ENCODE peak calls at places on chromosomes 11 and 22, in four cellular contexts. P is AG04450, I is right atrium auricular region, E is Peyer's patch. B is an unnamed sample.

GRCh38 chr11:66951135-66951534 is 7.0 kb downstream of the PC start:
- DNase-seq in P (no peak), I (no peak), E (no peak), B (no peak)

GRCh38 chr11:7251836-7252682 is at the start of gene SYT9:
- DNase-seq in P (no peak), I (no peak), E (no peak), B (peak)

GRCh38 chr22:37260939-37261338 is 16.9 kb upstream of the RAC2 start:
- DNase-seq in P (no peak), I (no peak), E (peak), B (peak)

GRCh38 chr11:67271548-67272284 is 5.4 kb downstream of the GRK2 start:
- DNase-seq in P (no peak), I (no peak), E (peak), B (no peak)

GRCh38 chr11:6269994-6270393 is 10.4 kb downstream of the CCKBR start:
- DNase-seq in P (no peak), I (no peak), E (no peak), B (no peak)

GRCh38 chr11:114039551-114039950 is 20.0 kb upstream of the ZBTB16 start:
- DNase-seq in P (no peak), I (no peak), E (no peak), B (no peak)

GRCh38 chr22:44842417-44842816 is 90.0 kb downstream of the ARHGAP8 start:
- DNase-seq in P (no peak), I (no peak), E (no peak), B (no peak)

GRCh38 chr11:70763606-70764005 is 365.3 kb downstream of the CTTN start:
- DNase-seq in P (no peak), I (no peak), E (no peak), B (no peak)

GRCh38 chr22:43792905-43793304 is 19.2 kb downstream of the EFCAB6 start:
- DNase-seq in P (no peak), I (no peak), E (no peak), B (no peak)

GRCh38 chr11:126547161-126547560 is 191.7 kb downstream of the ST3GAL4 start:
- DNase-seq in P (peak), I (no peak), E (no peak), B (no peak)

GRCh38 chr11:16881074-16881709 is 133.0 kb downstream of the PLEKHA7 start:
- DNase-seq in P (no peak), I (peak), E (no peak), B (peak)

DNA sequence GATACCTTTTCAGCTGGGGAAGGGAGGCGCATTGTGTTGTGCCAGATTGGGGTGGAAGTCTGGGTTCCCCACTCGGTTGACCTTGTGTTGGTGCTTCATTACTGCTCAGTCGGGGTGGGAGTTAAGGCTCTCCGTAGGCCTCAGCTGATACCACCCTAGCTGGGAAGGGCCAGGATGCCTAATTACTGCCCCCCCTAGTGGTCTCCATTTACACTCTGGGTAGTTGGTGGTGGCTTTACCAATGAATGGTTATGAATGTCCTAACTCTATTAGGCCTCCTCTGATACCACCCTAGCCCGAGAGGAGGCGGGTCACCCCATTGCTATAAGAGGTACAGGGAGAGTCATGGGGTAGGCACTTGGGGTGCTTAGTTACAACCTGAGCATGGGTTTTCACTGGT is 27.5 kb upstream of the HIKESHI start:
- DNase-seq in P (no peak), I (no peak), E (no peak), B (no peak)
- TF ChIP-seq CTCF in P (no peak), I (peak), E (no peak), B (no peak)

GRCh38 chr22:29093501-29093921 is 20.7 kb downstream of the KREMEN1 start:
- DNase-seq in P (peak), I (no peak), E (no peak), B (no peak)

GRCh38 chr22:29095459-29095858 is 22.6 kb downstream of the KREMEN1 start:
- DNase-seq in P (no peak), I (no peak), E (no peak), B (no peak)

GRCh38 chr22:29098296-29098695 is 25.5 kb downstream of the KREMEN1 start:
- DNase-seq in P (no peak), I (no peak), E (no peak), B (no peak)

GRCh38 chr22:29093980-29094379 is 21.1 kb downstream of the KREMEN1 start:
- DNase-seq in P (no peak), I (no peak), E (no peak), B (no peak)

GRCh38 chr22:29096736-29097669 is 24.2 kb downstream of the KREMEN1 start:
- DNase-seq in P (no peak), I (no peak), E (no peak), B (no peak)
- H3K27ac ChIP-seq in P (no peak), I (peak), E (no peak), B (no peak)

DNA sequence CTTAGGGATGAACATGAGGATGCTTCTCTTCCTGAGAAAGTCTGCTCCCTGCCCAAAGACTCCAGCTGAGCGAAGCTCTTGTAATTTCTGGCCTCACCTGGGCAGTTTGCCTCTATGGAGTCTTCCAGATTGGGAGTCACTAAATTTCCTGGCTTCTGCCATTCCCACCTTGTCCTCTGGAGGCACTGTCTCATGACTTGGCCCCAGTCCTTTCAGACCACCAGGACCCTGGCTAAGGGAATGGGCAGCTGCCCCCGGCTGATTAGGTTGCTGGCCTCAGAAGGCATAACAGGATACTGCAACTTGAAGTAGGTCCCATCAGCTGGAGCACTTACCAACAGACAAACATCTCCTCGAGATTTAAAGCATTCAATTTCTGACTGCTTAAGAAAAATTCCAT is 128.1 kb upstream of the SPON1 start:
- DNase-seq in P (no peak), I (no peak), E (no peak), B (no peak)
- TF ChIP-seq CTCF in P (peak), I (no peak), E (no peak), B (peak)

GRCh38 chr22:46087816-46088277 is 62.5 kb upstream of the PPARA start:
- DNase-seq in P (peak), I (peak), E (peak), B (no peak)
- H3K27ac ChIP-seq in P (peak), I (peak), E (peak), B (peak)

GRCh38 chr22:32926600-32926999 is 125.1 kb downstream of the TIMP3 start:
- DNase-seq in P (peak), I (no peak), E (no peak), B (peak)
- TF ChIP-seq CTCF in P (peak), I (peak), E (peak), B (peak)

GRCh38 chr22:23578306-23578705 is 1.8 kb downstream of the IGLL1 start:
- DNase-seq in P (no peak), I (no peak), E (no peak), B (no peak)

GRCh38 chr22:23575601-23576000 is 4.5 kb downstream of the IGLL1 start:
- DNase-seq in P (no peak), I (no peak), E (no peak), B (no peak)

GRCh38 chr22:23574371-23574811 is 5.7 kb downstream of the IGLL1 start:
- DNase-seq in P (no peak), I (no peak), E (no peak), B (no peak)

GRCh38 chr22:23574877-23575276 is 5.2 kb downstream of the IGLL1 start:
- DNase-seq in P (no peak), I (no peak), E (no peak), B (no peak)

GRCh38 chr22:23576681-23577080 is 3.4 kb downstream of the IGLL1 start:
- DNase-seq in P (no peak), I (no peak), E (no peak), B (no peak)
- H3K27ac ChIP-seq in P (no peak), I (no peak), E (no peak), B (no peak)

DNA sequence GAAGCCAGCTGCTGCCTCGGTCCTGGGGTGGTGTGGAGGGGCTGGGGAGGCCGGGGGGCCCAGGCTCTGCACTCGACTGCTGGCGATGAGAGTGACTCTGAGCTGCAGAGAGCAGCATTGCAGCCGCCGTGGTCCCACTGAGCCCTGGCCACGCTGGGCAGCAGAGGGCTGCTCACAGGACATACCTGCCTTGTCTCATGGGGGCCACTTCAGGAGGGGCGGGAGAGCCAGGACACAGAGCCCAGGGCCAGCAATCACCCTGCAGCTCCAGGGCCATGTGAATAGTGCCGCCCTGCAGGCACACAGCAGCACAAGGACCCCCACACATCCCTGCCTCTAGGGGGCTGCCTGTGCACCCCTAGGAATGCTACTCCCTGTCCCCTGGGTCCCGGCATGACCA is 147.0 kb downstream of the CRYBB2 start:
- DNase-seq in P (no peak), I (no peak), E (no peak), B (no peak)
- TF ChIP-seq CTCF in P (no peak), I (no peak), E (no peak), B (no peak)

GRCh38 chr11:69108030-69108429 is 47.7 kb upstream of the SMIM38 start:
- DNase-seq in P (no peak), I (no peak), E (no peak), B (no peak)

GRCh38 chr11:69105431-69106123 is 50.2 kb upstream of the SMIM38 start:
- DNase-seq in P (no peak), I (no peak), E (no peak), B (no peak)

GRCh38 chr11:69107413-69107812 is 48.3 kb upstream of the SMIM38 start:
- DNase-seq in P (no peak), I (no peak), E (no peak), B (no peak)

GRCh38 chr11:69104856-69105395 is 50.8 kb upstream of the SMIM38 start:
- DNase-seq in P (no peak), I (no peak), E (no peak), B (no peak)

DNA sequence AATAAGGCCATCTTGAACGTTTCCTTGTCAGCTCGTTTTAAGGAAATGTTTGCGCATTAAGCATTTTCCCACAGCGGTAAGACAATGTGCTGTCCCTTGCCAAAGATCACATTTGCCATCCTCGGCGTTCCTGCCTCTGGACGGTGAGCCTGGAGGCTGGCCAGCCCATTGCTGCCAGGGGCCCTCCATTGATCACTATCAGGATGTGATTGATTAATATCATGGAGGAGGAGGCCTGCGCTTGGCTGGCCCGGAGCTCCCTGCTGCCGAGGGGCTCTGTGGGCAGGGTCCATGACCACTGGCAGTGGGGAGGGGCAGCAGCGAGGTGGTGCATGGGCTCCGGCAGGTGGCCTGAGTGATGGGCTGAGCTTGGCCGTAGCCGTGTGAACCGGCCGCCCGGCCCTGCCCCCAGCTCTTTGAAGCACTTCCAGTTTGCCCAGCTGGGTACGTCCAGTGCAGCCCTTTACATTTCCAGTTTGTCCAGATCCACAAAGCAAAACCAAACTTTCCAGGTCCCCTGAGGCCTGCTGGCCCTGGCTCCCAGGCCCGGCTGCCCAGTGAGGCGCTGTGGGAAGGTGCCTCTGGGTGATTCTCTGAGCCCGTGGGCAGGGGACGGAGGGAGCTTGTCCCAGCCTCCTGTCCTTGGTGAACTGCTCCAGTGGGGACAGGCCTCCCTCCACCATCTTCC is 49.5 kb upstream of the SMIM38 start:
- DNase-seq in P (no peak), I (no peak), E (no peak), B (no peak)
- H3K27ac ChIP-seq in P (no peak), I (no peak), E (no peak), B (no peak)

DNA sequence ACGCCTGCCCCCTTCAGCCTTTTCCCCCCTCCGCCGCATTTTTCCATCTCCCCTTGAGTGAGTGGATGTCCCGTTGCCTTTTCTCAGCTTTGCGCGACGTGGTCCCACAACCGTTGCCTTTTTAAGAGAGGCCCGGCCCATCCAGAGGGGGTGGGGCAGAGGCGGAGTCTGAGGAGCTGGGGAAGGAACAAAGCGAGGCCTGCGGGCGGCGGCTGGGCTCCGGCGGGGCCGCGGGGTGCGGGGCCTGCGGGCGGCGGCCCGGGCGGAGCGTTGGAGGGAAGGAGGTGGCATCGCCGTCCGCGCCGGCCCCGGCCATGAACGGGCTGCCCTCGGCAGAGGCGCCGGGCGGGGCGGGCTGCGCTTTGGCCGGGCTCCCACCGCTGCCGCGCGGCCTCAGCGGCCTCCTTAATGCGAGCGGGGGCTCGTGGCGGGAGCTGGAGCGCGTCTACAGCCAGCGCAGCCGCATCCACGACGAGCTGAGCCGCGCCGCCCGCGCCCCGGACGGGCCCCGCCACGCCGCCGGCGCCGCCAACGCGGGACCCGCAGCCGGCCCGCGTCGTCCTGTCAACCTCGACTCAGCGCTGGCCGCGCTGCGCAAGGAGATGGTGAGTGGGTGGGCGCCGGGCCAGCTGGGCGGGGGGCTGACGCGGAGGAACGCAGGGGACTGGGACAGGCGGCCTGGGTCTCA is at the start of gene FAM89B:
- DNase-seq in P (peak), I (peak), E (peak), B (peak)
- TF ChIP-seq CTCF in P (no peak), I (no peak), E (no peak), B (no peak)

DNA sequence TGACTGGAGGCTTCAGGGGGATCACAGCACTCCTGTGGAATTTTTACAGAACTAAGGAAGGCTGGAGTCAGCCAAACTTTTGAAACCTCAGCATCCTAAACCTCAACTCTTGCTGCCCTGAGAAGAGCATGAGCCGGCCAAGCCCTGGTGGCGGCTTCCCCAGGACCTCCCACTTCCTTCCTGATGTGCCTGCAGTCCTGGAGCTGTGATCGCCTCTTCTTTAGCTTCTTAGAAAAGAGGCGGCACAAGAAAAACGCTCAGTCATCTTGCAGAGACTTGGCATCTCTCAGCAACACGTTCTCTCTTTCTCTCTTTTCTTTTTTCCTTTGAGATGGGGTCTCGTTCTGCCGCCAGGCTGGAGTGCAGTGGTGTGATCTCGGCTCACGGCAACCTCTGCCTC is 40.4 kb upstream of the AMPD3 start:
- DNase-seq in P (no peak), I (peak), E (no peak), B (no peak)
- H3K27ac ChIP-seq in P (no peak), I (no peak), E (peak), B (no peak)

B was measured in RWPE1.